ENCODE peak calls at places on chromosome 6, in five cellular contexts. A is sigmoid colon, J is caudate nucleus, S is WTC11, N is tibial artery. E is an unnamed sample.

GRCh38 chr6:136524936-136525413 is 25.2 kb downstream of the MAP7 start:
- DNase-seq in A (no peak), J (no peak), S (no peak), N (no peak), E (no peak)

GRCh38 chr6:131762984-131763383 is 44.8 kb upstream of the ENPP1 start:
- DNase-seq in A (no peak), J (no peak), S (no peak), N (no peak), E (no peak)

GRCh38 chr6:111984081-111984480 is 69.8 kb upstream of the CCN6 start:
- DNase-seq in A (no peak), J (no peak), S (no peak), N (no peak), E (no peak)

GRCh38 chr6:88119769-88120168 is 46.4 kb downstream of the CNR1 start:
- DNase-seq in A (no peak), J (no peak), S (no peak), N (no peak), E (no peak)

GRCh38 chr6:151482290-151482689 is 11.5 kb upstream of the CCDC170 start:
- DNase-seq in A (no peak), J (no peak), S (no peak), N (no peak), E (no peak)

GRCh38 chr6:79733388-79733787 is 102.3 kb downstream of the SH3BGRL2 start:
- DNase-seq in A (no peak), J (no peak), S (no peak), N (no peak), E (no peak)

GRCh38 chr6:125671323-125671722 is 78.1 kb upstream of the HEY2 start:
- DNase-seq in A (no peak), J (no peak), S (no peak), N (no peak), E (no peak)

GRCh38 chr6:131029661-131030297 is 33.3 kb downstream of the EPB41L2 start:
- DNase-seq in A (no peak), J (no peak), S (no peak), N (no peak), E (no peak)

GRCh38 chr6:3159805-3160781 is 2.7 kb upstream of the TUBB2A start:
- DNase-seq in A (peak; percentile 78), J (peak; percentile 64), S (no peak), N (peak; percentile 55), E (no peak)

GRCh38 chr6:27591660-27592059 is 118.8 kb upstream of the ZNF184 start:
- DNase-seq in A (no peak), J (no peak), S (no peak), N (no peak), E (no peak)

GRCh38 chr6:16354692-16355091 is 116.3 kb downstream of the GMPR start:
- DNase-seq in A (no peak), J (no peak), S (no peak), N (no peak), E (no peak)

GRCh38 chr6:32982084-32982701 is 13.8 kb downstream of the BRD2 start:
- DNase-seq in A (no peak), J (no peak), S (no peak), N (no peak), E (no peak)

GRCh38 chr6:149400050-149400449 is at the start of gene SUMO4:
- DNase-seq in A (no peak), J (no peak), S (no peak), N (no peak), E (no peak)

GRCh38 chr6:165245287-165245686 is 64.1 kb downstream of the C6orf118 start:
- DNase-seq in A (no peak), J (peak; percentile 14), S (no peak), N (no peak), E (no peak)

GRCh38 chr6:107819976-107820551 is 4.0 kb downstream of the SCML4 start:
- DNase-seq in A (no peak), J (no peak), S (peak; percentile 35), N (no peak), E (no peak)

GRCh38 chr6:144469144-144469575 is 184.0 kb downstream of the UTRN start:
- DNase-seq in A (no peak), J (no peak), S (no peak), N (no peak), E (no peak)

GRCh38 chr6:32885698-32886286 is 31.8 kb downstream of the PSMB9 start:
- DNase-seq in A (no peak), J (no peak), S (no peak), N (no peak), E (no peak)

GRCh38 chr6:39543117-39543516 is 182.1 kb downstream of the KIF6 start:
- DNase-seq in A (peak; percentile 87), J (no peak), S (no peak), N (peak; percentile 71), E (peak; percentile 87)

GRCh38 chr6:163943647-163944395 is 529.3 kb downstream of the QKI start:
- DNase-seq in A (no peak), J (peak; percentile 78), S (peak; percentile 57), N (no peak), E (no peak)

GRCh38 chr6:89921197-89921596 is 26.9 kb downstream of the GJA10 start:
- DNase-seq in A (no peak), J (no peak), S (no peak), N (no peak), E (no peak)

GRCh38 chr6:107732461-107732860 is 91.7 kb downstream of the SCML4 start:
- DNase-seq in A (no peak), J (no peak), S (no peak), N (no peak), E (no peak)

E was measured in posterior vena cava.